ENCODE peak calls at places on chromosomes 2 and 18, in nine cellular contexts. One of them, this sample, is unnamed.

GRCh38 chr2:28678944-28679343 is 72.7 kb upstream of the PPP1CB start:
- DNase-seq in H1: no peak
- DNase-seq in tibial nerve: no peak
- DNase-seq in GM12865: peak
- DNase-seq in cardiac muscle cell: no peak
- DNase-seq in body of pancreas: no peak
- DNase-seq in HCT116: no peak
- DNase-seq in K562: no peak
- DNase-seq in HL-60: no peak
- DNase-seq in this sample: peak

GRCh38 chr2:149586898-149587219 is 716 bp downstream of the MMADHC start:
- DNase-seq in tibial nerve: no peak
- DNase-seq in body of pancreas: no peak
- DNase-seq in H1: no peak
- DNase-seq in cardiac muscle cell: peak
- DNase-seq in HCT116: no peak
- DNase-seq in HL-60: no peak
- DNase-seq in K562: no peak
- DNase-seq in GM12865: no peak
- DNase-seq in this sample: no peak

GRCh38 chr2:26519396-26519991 is 41.6 kb upstream of the OTOF start:
- DNase-seq in tibial nerve: no peak
- DNase-seq in HL-60: no peak
- DNase-seq in H1: no peak
- DNase-seq in K562: no peak
- DNase-seq in body of pancreas: no peak
- DNase-seq in cardiac muscle cell: no peak
- DNase-seq in GM12865: no peak
- DNase-seq in HCT116: no peak
- DNase-seq in this sample: no peak

GRCh38 chr18:30446605-30447004 is 595.9 kb downstream of the DSC3 start:
- DNase-seq in HL-60: no peak
- DNase-seq in GM12865: no peak
- DNase-seq in tibial nerve: no peak
- DNase-seq in K562: no peak
- DNase-seq in body of pancreas: no peak
- DNase-seq in H1: no peak
- DNase-seq in HCT116: no peak
- DNase-seq in cardiac muscle cell: no peak
- DNase-seq in this sample: no peak

GRCh38 chr18:13531681-13532325 is 194.6 kb downstream of the FAM210A start:
- DNase-seq in K562: no peak
- DNase-seq in cardiac muscle cell: no peak
- DNase-seq in HCT116: no peak
- DNase-seq in H1: no peak
- DNase-seq in GM12865: no peak
- DNase-seq in HL-60: no peak
- DNase-seq in body of pancreas: no peak
- DNase-seq in tibial nerve: no peak
- DNase-seq in this sample: no peak

GRCh38 chr2:65382776-65383357 is 49.5 kb downstream of the SPRED2 start:
- DNase-seq in GM12865: peak
- DNase-seq in cardiac muscle cell: peak
- DNase-seq in HL-60: peak
- DNase-seq in tibial nerve: peak
- DNase-seq in H1: no peak
- DNase-seq in HCT116: peak
- DNase-seq in K562: peak
- DNase-seq in body of pancreas: peak
- DNase-seq in this sample: peak

GRCh38 chr2:230678451-230678850 is 34.2 kb upstream of the CAB39 start:
- DNase-seq in GM12865: no peak
- DNase-seq in H1: no peak
- DNase-seq in HL-60: no peak
- DNase-seq in cardiac muscle cell: no peak
- DNase-seq in body of pancreas: no peak
- DNase-seq in HCT116: no peak
- DNase-seq in tibial nerve: no peak
- DNase-seq in K562: no peak
- DNase-seq in this sample: no peak

GRCh38 chr2:33110461-33110860 is 163.7 kb downstream of the LTBP1 start:
- DNase-seq in tibial nerve: no peak
- DNase-seq in body of pancreas: no peak
- DNase-seq in GM12865: no peak
- DNase-seq in cardiac muscle cell: peak
- DNase-seq in HL-60: no peak
- DNase-seq in HCT116: no peak
- DNase-seq in H1: no peak
- DNase-seq in K562: no peak
- DNase-seq in this sample: no peak

GRCh38 chr2:37656512-37657423 is 14.7 kb downstream of the CDC42EP3 start:
- DNase-seq in cardiac muscle cell: no peak
- DNase-seq in HCT116: no peak
- DNase-seq in tibial nerve: no peak
- DNase-seq in HL-60: no peak
- DNase-seq in K562: no peak
- DNase-seq in body of pancreas: no peak
- DNase-seq in H1: peak
- DNase-seq in GM12865: peak
- DNase-seq in this sample: no peak

GRCh38 chr2:39516347-39517101 is 79.4 kb upstream of the MAP4K3 start:
- DNase-seq in H1: peak
- DNase-seq in K562: no peak
- DNase-seq in cardiac muscle cell: peak
- DNase-seq in HL-60: no peak
- DNase-seq in HCT116: no peak
- DNase-seq in tibial nerve: no peak
- DNase-seq in body of pancreas: peak
- DNase-seq in GM12865: no peak
- DNase-seq in this sample: no peak

GRCh38 chr2:105573910-105574655 is 170.6 kb upstream of the NCK2 start:
- DNase-seq in K562: no peak
- DNase-seq in H1: no peak
- DNase-seq in HCT116: no peak
- DNase-seq in cardiac muscle cell: no peak
- DNase-seq in body of pancreas: no peak
- DNase-seq in HL-60: no peak
- DNase-seq in tibial nerve: no peak
- DNase-seq in GM12865: no peak
- DNase-seq in this sample: no peak

GRCh38 chr2:172081248-172082022 is 3.9 kb upstream of the DLX1 start:
- DNase-seq in GM12865: no peak
- DNase-seq in H1: no peak
- DNase-seq in tibial nerve: no peak
- DNase-seq in cardiac muscle cell: no peak
- DNase-seq in HCT116: no peak
- DNase-seq in body of pancreas: no peak
- DNase-seq in K562: no peak
- DNase-seq in HL-60: no peak
- DNase-seq in this sample: no peak

GRCh38 chr2:190838492-190838910 is 42.1 kb upstream of the GLS start:
- DNase-seq in HCT116: no peak
- DNase-seq in tibial nerve: no peak
- DNase-seq in GM12865: no peak
- DNase-seq in body of pancreas: no peak
- DNase-seq in cardiac muscle cell: peak
- DNase-seq in HL-60: no peak
- DNase-seq in K562: no peak
- DNase-seq in H1: no peak
- DNase-seq in this sample: no peak

GRCh38 chr2:235381261-235381912 is 112.5 kb upstream of the AGAP1 start:
- DNase-seq in H1: no peak
- DNase-seq in cardiac muscle cell: no peak
- DNase-seq in K562: no peak
- DNase-seq in tibial nerve: no peak
- DNase-seq in HCT116: no peak
- DNase-seq in body of pancreas: no peak
- DNase-seq in HL-60: no peak
- DNase-seq in GM12865: no peak
- DNase-seq in this sample: no peak

GRCh38 chr2:163934134-163934533 is 198.3 kb upstream of the FIGN start:
- DNase-seq in H1: no peak
- DNase-seq in tibial nerve: no peak
- DNase-seq in GM12865: no peak
- DNase-seq in body of pancreas: no peak
- DNase-seq in HL-60: no peak
- DNase-seq in HCT116: no peak
- DNase-seq in cardiac muscle cell: no peak
- DNase-seq in K562: no peak
- DNase-seq in this sample: no peak

GRCh38 chr2:225318440-225318839 is 81.1 kb upstream of the NYAP2 start:
- DNase-seq in HL-60: no peak
- DNase-seq in K562: no peak
- DNase-seq in body of pancreas: no peak
- DNase-seq in cardiac muscle cell: no peak
- DNase-seq in tibial nerve: no peak
- DNase-seq in H1: no peak
- DNase-seq in HCT116: no peak
- DNase-seq in GM12865: no peak
- DNase-seq in this sample: no peak

GRCh38 chr2:225317191-225317590 is 82.3 kb upstream of the NYAP2 start:
- DNase-seq in GM12865: no peak
- DNase-seq in tibial nerve: no peak
- DNase-seq in HCT116: no peak
- DNase-seq in HL-60: no peak
- DNase-seq in H1: no peak
- DNase-seq in cardiac muscle cell: no peak
- DNase-seq in body of pancreas: no peak
- DNase-seq in K562: no peak
- DNase-seq in this sample: no peak

DNA sequence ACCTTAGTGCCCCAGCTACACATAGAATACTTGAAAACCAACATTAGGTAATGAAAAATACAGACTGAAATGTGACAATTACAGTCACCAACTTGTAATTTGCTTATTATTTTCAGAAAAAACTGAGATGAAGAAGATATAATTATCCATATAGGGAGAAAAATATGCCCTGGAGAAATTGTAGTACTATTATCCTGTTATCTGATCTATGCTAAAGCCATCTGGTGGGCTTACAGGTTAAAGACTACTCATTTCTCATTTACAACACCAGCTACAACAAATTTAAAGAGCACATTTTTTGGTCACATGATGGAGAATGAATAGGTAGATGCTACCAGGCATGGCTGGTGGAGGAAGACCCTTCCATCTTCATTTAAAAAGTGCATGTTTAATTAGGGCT is 79.6 kb upstream of the NYAP2 start:
- DNase-seq in GM12865: no peak
- DNase-seq in K562: no peak
- DNase-seq in H1: no peak
- DNase-seq in HCT116: no peak
- DNase-seq in HL-60: no peak
- DNase-seq in cardiac muscle cell: no peak
- DNase-seq in body of pancreas: no peak
- DNase-seq in tibial nerve: no peak
- DNase-seq in this sample: no peak
- H3K4me3 ChIP-seq in GM12865: no peak
- H3K4me3 ChIP-seq in K562: no peak
- H3K4me3 ChIP-seq in H1: no peak
- H3K4me3 ChIP-seq in HCT116: no peak
- H3K4me3 ChIP-seq in HL-60: no peak
- H3K4me3 ChIP-seq in cardiac muscle cell: no peak
- H3K4me3 ChIP-seq in body of pancreas: no peak
- H3K4me3 ChIP-seq in tibial nerve: no peak
- H3K4me3 ChIP-seq in this sample: no peak

GRCh38 chr2:99692785-99693184 is 203.0 kb upstream of the REV1 start:
- DNase-seq in cardiac muscle cell: no peak
- DNase-seq in body of pancreas: no peak
- DNase-seq in K562: peak
- DNase-seq in H1: no peak
- DNase-seq in HCT116: no peak
- DNase-seq in HL-60: no peak
- DNase-seq in tibial nerve: no peak
- DNase-seq in GM12865: no peak
- DNase-seq in this sample: no peak
- TF ChIP-seq CTCF in cardiac muscle cell: no peak
- TF ChIP-seq CTCF in body of pancreas: no peak
- TF ChIP-seq CTCF in K562: peak
- TF ChIP-seq CTCF in H1: peak
- TF ChIP-seq CTCF in HCT116: peak
- TF ChIP-seq CTCF in HL-60: no peak
- TF ChIP-seq CTCF in tibial nerve: no peak
- TF ChIP-seq CTCF in GM12865: no peak
- TF ChIP-seq CTCF in this sample: peak

DNA sequence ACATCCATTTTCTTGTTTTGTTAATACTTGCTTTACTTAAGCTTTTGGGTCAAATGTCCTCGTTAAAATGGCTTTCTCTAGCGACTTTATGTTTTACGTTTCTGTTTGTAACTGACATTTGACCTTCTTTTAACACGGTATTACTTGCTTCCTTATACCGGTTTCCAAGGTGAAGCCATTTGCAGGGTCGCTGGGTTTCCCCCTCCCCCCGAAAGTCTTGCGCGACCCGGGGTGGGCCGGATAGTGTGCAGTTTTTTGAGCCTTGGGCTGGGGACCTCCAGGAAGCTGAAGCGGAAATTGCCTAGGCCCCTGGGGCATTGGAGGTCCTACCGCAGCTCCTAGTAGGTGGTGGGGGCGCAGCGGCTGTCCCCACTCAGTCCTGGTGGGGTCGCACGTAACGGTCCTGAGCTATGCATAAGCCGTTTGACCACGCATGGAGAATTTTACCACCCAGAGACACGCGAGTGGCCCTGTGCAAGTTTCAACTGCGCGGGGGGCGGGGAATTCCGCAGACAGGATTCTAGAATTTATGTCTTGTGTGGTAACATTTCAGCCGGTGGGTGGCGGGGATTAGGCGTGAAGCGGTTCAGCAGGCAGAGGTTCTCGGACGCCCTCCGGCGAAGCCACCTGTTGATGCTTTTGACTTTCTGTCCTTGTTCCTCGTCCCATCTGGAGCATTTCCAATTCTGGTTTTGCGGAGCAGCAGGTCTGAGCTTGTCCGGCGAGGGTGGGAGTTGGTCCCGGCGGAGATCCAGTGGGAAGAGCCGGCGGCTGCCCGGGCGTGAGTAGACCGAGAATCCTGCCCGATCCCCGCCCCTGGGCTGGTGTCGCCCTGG is 2.4 kb downstream of the CFLAR start:
- DNase-seq in H1: no peak
- DNase-seq in K562: peak
- DNase-seq in tibial nerve: peak
- DNase-seq in body of pancreas: peak
- DNase-seq in GM12865: peak
- DNase-seq in cardiac muscle cell: peak
- DNase-seq in HCT116: peak
- DNase-seq in HL-60: peak
- DNase-seq in this sample: peak
- H3K4me3 ChIP-seq in H1: peak
- H3K4me3 ChIP-seq in K562: peak
- H3K4me3 ChIP-seq in tibial nerve: peak
- H3K4me3 ChIP-seq in body of pancreas: peak
- H3K4me3 ChIP-seq in GM12865: peak
- H3K4me3 ChIP-seq in cardiac muscle cell: peak
- H3K4me3 ChIP-seq in HCT116: peak
- H3K4me3 ChIP-seq in HL-60: peak
- H3K4me3 ChIP-seq in this sample: peak

DNA sequence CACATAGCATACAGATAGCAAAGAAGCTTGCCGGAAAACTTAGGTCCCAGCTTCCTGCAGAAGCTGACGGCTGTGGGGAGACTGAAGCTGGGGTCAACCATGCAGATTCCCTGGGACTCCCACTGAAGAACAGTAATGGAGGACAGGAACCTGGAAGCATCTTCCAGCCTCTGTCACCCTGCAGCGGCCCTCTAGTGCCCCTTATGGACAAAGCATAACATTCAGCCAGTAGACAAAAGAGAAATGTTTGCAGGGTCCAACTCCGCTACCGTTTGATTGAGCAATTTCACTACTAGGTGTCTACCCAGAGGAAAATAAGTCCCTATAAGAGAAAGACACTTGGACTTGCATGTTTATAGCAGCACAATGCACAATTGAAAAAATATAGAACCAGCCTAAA is 460.6 kb downstream of the CNTNAP5 start:
- DNase-seq in tibial nerve: no peak
- DNase-seq in H1: no peak
- DNase-seq in cardiac muscle cell: no peak
- DNase-seq in GM12865: no peak
- DNase-seq in K562: no peak
- DNase-seq in HL-60: no peak
- DNase-seq in body of pancreas: no peak
- DNase-seq in HCT116: no peak
- DNase-seq in this sample: no peak
- TF ChIP-seq CTCF in tibial nerve: no peak
- TF ChIP-seq CTCF in H1: peak
- TF ChIP-seq CTCF in cardiac muscle cell: peak
- TF ChIP-seq CTCF in GM12865: no peak
- TF ChIP-seq CTCF in K562: no peak
- TF ChIP-seq CTCF in HL-60: no peak
- TF ChIP-seq CTCF in body of pancreas: no peak
- TF ChIP-seq CTCF in HCT116: no peak
- TF ChIP-seq CTCF in this sample: no peak

This sample was measured in GM12864.